ENCODE peak calls at places on chromosomes 7 and 10, in five cellular contexts. I is GM12878, A is cardiac fibroblast, Q is ovary, P is choroid plexus epithelial cell. J is an unnamed sample.

GRCh38 chr10:101716891-101717659 is 22.1 kb upstream of the FBXW4 start:
- DNase-seq in P (no peak), A (no peak), Q (no peak), I (no peak), J (no peak)

GRCh38 chr10:46550795-46551700 is 5.4 kb downstream of the GPRIN2 start:
- DNase-seq in P (no peak), I (no peak), Q (peak; percentile 18), A (no peak), J (no peak)

GRCh38 chr10:11678074-11678793 is 63.9 kb upstream of the ECHDC3 start:
- DNase-seq in P (peak; percentile 55), I (peak; percentile 98), Q (no peak), A (peak; percentile 29), J (no peak)

GRCh38 chr10:10776363-10776762 is 241.3 kb upstream of the CELF2 start:
- DNase-seq in A (no peak), P (no peak), I (no peak), Q (no peak), J (no peak)

GRCh38 chr10:91683976-91684375 is 51.1 kb upstream of the PPP1R3C start:
- DNase-seq in A (peak; percentile 19), Q (no peak), P (peak; percentile 69), I (no peak), J (peak; percentile 65)

GRCh38 chr7:146698995-146699610 is 582.5 kb downstream of the CNTNAP2 start:
- DNase-seq in Q (no peak), P (no peak), I (no peak), A (no peak), J (no peak)

GRCh38 chr7:30865077-30865476 is 46.6 kb upstream of the AQP1 start:
- DNase-seq in A (no peak), Q (no peak), I (no peak), P (no peak), J (no peak)

GRCh38 chr10:125331056-125331455 is 170.7 kb upstream of the CTBP2 start:
- DNase-seq in A (no peak), Q (no peak), I (no peak), P (no peak), J (no peak)

GRCh38 chr7:123502216-123502615 is 32.2 kb downstream of the IQUB start:
- DNase-seq in A (no peak), I (no peak), P (no peak), Q (no peak), J (no peak)

GRCh38 chr10:46294641-46295230 is 7.9 kb downstream of the ANTXRL start:
- DNase-seq in P (no peak), I (no peak), Q (no peak), A (no peak), J (no peak)

GRCh38 chr10:111856631-111857030 is 326.9 kb downstream of the GPAM start:
- DNase-seq in P (peak; percentile 4), Q (no peak), A (no peak), I (no peak), J (no peak)
- TF ChIP-seq CTCF in P (peak; percentile 22), Q (no peak), A (peak; percentile 54), I (no peak), J (no peak)

DNA sequence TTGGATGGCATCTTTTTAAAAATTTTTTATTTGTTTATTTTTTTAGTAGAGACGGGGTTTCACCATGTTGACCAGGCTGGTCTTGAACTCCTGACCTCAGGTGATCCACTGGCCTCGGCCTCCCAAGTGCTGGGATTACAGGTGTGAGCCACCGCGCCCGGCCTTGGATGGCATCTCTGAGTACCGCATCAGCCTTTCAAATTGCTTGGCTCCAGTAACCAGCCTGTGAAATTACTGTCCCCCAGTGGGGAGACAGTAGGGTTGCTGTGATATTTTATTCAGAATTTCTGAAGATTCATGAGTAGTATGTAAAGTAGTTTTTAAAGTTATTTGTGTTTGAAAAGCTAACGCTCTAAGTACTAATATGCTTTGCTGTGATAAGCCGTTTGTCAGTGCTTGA is 1.2 kb downstream of the NUB1 start:
- DNase-seq in P (no peak), A (no peak), I (no peak), Q (no peak), J (no peak)
- H3K4me3 ChIP-seq in P (peak overlapping the region; percentile 92), A (peak overlapping the region; percentile 58), I (peak overlapping the region; percentile 65), Q (peak overlapping the region; percentile 98), J (peak overlapping the region; percentile 76)

DNA sequence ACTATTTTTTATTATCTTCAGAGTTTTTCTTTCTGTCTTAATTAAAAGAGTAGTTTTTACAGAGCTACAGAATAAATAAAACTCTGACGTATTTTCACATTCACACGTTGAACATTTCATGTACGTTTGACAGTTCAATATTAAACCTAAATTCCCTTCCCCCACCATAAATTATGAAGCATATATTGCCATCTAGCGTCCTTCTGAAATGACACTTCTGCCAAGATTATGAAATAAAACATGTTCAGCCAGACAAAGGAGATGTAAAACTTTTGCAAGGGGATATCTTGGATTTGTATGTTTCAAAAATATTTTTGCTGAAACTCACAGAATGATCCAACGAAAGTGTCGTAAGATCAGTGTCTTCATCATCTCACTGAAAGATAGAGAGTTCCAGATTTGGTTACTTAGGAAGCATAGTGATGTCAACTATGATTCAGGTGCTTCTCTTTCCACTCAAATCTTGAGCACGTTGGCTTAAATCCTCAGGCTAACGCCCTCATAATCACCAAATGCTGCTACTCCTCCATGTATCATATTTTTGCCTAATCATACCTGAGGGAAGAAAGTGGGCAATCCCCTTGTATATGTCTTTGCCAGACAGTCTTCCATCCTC is 904.3 kb downstream of the XPNPEP1 start:
- DNase-seq in A (peak; percentile 2), Q (no peak), I (no peak), P (peak; percentile 24), J (no peak)
- TF ChIP-seq CTCF in A (no peak), Q (no peak), I (peak; percentile 28), P (peak; percentile 28), J (no peak)

GRCh38 chr10:119754936-119755335 is 29.1 kb downstream of the INPP5F start:
- DNase-seq in I (no peak), A (no peak), P (no peak), Q (no peak), J (no peak)
- H3K4me3 ChIP-seq in I (no peak overlapping the region), A (no peak overlapping the region), P (no peak overlapping the region), Q (no peak overlapping the region), J (no peak overlapping the region)

GRCh38 chr10:87861953-87862643 is 1.2 kb downstream of the KLLN start:
- DNase-seq in A (peak; percentile 99), I (peak; percentile 95), Q (peak; percentile 96), P (peak; percentile 99), J (peak; percentile 83)

GRCh38 chr10:87861566-87861952 is 1.8 kb downstream of the KLLN start:
- DNase-seq in P (peak; percentile 87), A (peak; percentile 92), Q (peak; percentile 70), I (peak; percentile 47), J (no peak)

GRCh38 chr10:87861034-87861433 is 2.3 kb downstream of the KLLN start:
- DNase-seq in I (no peak), Q (no peak), A (no peak), P (no peak), J (no peak)

GRCh38 chr10:87863102-87863943 is at the start of the genes KLLN and PTEN:
- DNase-seq in P (peak; percentile 95), I (peak; percentile 55), A (peak; percentile 97), Q (peak; percentile 92), J (peak; percentile 53)

DNA sequence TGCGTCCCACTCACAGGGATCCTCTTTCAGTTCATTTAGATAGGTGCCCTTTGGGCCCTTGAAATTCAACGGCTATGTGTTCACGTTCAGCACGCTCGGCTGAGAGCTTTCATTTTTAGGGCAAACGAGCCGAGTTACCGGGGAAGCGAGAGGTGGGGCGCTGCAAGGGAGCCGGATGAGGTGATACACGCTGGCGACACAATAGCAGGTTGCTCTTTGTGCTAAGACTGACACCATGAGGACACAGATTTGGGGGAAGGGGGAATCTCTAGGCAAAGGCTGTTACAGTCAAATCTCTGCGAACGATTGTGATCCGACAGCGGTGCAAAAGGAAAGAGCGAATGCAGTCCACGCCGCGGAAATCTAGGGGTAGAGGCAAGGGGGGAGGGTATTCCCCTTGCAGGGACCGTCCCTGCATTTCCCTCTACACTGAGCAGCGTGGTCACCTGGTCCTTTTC is 660 bp downstream of the KLLN start:
- DNase-seq in I (no peak), A (no peak), P (no peak), Q (no peak), J (no peak)
- TF ChIP-seq CTCF in I (no peak), A (no peak), P (no peak), Q (no peak), J (no peak)

GRCh38 chr10:79442171-79443040 is 3.0 kb downstream of the ZCCHC24 start:
- DNase-seq in I (no peak), Q (no peak), P (no peak), A (no peak), J (no peak)
- H3K4me3 ChIP-seq in I (no peak overlapping the region), Q (peak overlapping the region; percentile 99), P (peak overlapping the region; percentile 81), A (peak overlapping the region; percentile 88), J (peak overlapping the region; percentile 6)

GRCh38 chr10:132298038-132298935 is 9.5 kb downstream of the STK32C start:
- DNase-seq in Q (no peak), I (no peak), A (no peak), P (no peak), J (no peak)
- TF ChIP-seq CTCF in Q (no peak), I (no peak), A (no peak), P (no peak), J (no peak)

DNA sequence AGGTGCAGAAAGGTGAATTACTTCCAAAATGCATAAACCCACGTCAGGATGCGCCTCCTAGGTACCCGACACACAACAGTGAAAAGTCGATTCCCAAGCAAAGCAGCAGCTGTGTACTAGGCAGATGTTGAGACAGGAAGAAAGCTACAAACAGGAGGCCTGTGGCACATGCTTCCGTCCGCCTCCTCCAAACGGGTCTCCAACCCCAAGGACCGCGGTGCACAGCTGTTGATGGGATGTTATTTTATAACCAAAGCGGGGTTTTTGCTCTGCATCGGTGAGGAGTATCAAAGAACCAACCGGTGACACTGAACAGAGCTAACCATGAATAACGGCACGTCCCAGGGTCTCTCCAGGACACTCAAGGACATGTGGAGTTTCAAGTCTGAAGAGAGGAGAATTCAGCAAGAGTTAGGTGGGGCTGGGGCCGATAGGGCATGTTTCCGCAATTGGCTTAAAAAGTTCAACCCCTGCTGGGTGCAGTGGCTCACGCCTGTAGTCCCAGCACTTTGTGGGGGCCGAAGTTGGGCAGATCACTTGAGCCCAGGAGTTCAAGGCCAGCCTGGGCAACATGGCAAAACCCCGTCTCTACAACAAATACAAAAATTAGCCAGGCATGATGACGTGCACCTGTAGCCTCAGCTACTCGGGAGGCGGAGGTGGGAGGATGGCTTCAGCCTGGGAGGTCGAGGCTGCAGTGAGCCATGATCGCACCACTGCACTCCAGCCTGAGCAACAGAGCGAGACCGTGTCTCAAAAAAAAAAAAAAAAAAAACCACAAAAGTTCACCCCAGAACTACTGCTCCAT is 108.0 kb downstream of the SMURF1 start:
- DNase-seq in I (no peak), P (no peak), A (no peak), Q (no peak), J (no peak)
- H3K4me3 ChIP-seq in I (no peak overlapping the region), P (no peak overlapping the region), A (no peak overlapping the region), Q (no peak overlapping the region), J (no peak overlapping the region)

GRCh38 chr10:33006342-33006887 is 48.4 kb upstream of the ITGB1 start:
- DNase-seq in P (no peak), A (no peak), I (no peak), Q (no peak), J (no peak)

GRCh38 chr10:33005322-33006282 is 47.6 kb upstream of the ITGB1 start:
- DNase-seq in I (no peak), P (peak; percentile 98), A (peak; percentile 95), Q (peak; percentile 74), J (peak; percentile 96)

GRCh38 chr10:33001908-33002492 is 44.0 kb upstream of the ITGB1 start:
- DNase-seq in I (no peak), Q (no peak), P (peak; percentile 39), A (no peak), J (no peak)
- TF ChIP-seq CTCF in I (no peak), Q (no peak), P (no peak), A (no peak), J (no peak)

J was measured in AG04449.